ENCODE peak calls at places on chromosomes 16 and 17, in nine cellular contexts. One of them, this sample, is unnamed.

GRCh38 chr16:49855822-49856740 is at the start of gene ZNF423:
- DNase-seq in endothelial cell of umbilical vein: peak; percentile 18
- DNase-seq in adrenal gland: no peak
- DNase-seq in body of pancreas: peak; percentile 30
- DNase-seq in gastrocnemius medialis: peak; percentile 26
- DNase-seq in transverse colon: peak; percentile 35
- DNase-seq in IMR-90: no peak
- DNase-seq in tibial nerve: no peak
- DNase-seq in prostate gland: no peak
- DNase-seq in this sample: no peak

GRCh38 chr17:32664936-32665583 is 178.3 kb downstream of the CDK5R1 start:
- DNase-seq in endothelial cell of umbilical vein: no peak
- DNase-seq in adrenal gland: no peak
- DNase-seq in body of pancreas: no peak
- DNase-seq in gastrocnemius medialis: no peak
- DNase-seq in transverse colon: no peak
- DNase-seq in IMR-90: no peak
- DNase-seq in tibial nerve: no peak
- DNase-seq in prostate gland: no peak
- DNase-seq in this sample: no peak

GRCh38 chr17:77852666-77853207 is 105.8 kb upstream of the TNRC6C start:
- DNase-seq in endothelial cell of umbilical vein: no peak
- DNase-seq in adrenal gland: no peak
- DNase-seq in body of pancreas: no peak
- DNase-seq in gastrocnemius medialis: no peak
- DNase-seq in transverse colon: no peak
- DNase-seq in IMR-90: no peak
- DNase-seq in tibial nerve: no peak
- DNase-seq in prostate gland: no peak
- DNase-seq in this sample: no peak

GRCh38 chr17:7440823-7441174 is 1.5 kb downstream of the FGF11 start:
- DNase-seq in endothelial cell of umbilical vein: peak; percentile 22
- DNase-seq in adrenal gland: peak; percentile 86
- DNase-seq in body of pancreas: no peak
- DNase-seq in gastrocnemius medialis: peak; percentile 85
- DNase-seq in transverse colon: peak; percentile 28
- DNase-seq in IMR-90: no peak
- DNase-seq in tibial nerve: no peak
- DNase-seq in prostate gland: no peak
- DNase-seq in this sample: no peak

GRCh38 chr17:79473111-79473835 is 137.6 kb downstream of the RBFOX3 start:
- DNase-seq in endothelial cell of umbilical vein: no peak
- DNase-seq in adrenal gland: peak; percentile 59
- DNase-seq in body of pancreas: no peak
- DNase-seq in gastrocnemius medialis: no peak
- DNase-seq in transverse colon: no peak
- DNase-seq in IMR-90: no peak
- DNase-seq in tibial nerve: no peak
- DNase-seq in prostate gland: no peak
- DNase-seq in this sample: no peak

GRCh38 chr17:36183001-36183810 is 6.8 kb upstream of the TBC1D3B start:
- DNase-seq in endothelial cell of umbilical vein: no peak
- DNase-seq in adrenal gland: peak; percentile 62
- DNase-seq in body of pancreas: peak; percentile 71
- DNase-seq in gastrocnemius medialis: no peak
- DNase-seq in transverse colon: peak; percentile 68
- DNase-seq in IMR-90: peak; percentile 54
- DNase-seq in tibial nerve: no peak
- DNase-seq in prostate gland: peak; percentile 64
- DNase-seq in this sample: peak; percentile 97

GRCh38 chr16:50315346-50315997 is 49.1 kb downstream of the ADCY7 start:
- DNase-seq in endothelial cell of umbilical vein: no peak
- DNase-seq in adrenal gland: no peak
- DNase-seq in body of pancreas: no peak
- DNase-seq in gastrocnemius medialis: no peak
- DNase-seq in transverse colon: peak; percentile 5
- DNase-seq in IMR-90: no peak
- DNase-seq in tibial nerve: no peak
- DNase-seq in prostate gland: no peak
- DNase-seq in this sample: peak; percentile 83

GRCh38 chr17:49776864-49777263 is 11.6 kb upstream of the KAT7 start:
- DNase-seq in endothelial cell of umbilical vein: no peak
- DNase-seq in adrenal gland: no peak
- DNase-seq in body of pancreas: no peak
- DNase-seq in gastrocnemius medialis: no peak
- DNase-seq in transverse colon: no peak
- DNase-seq in IMR-90: no peak
- DNase-seq in tibial nerve: no peak
- DNase-seq in prostate gland: no peak
- DNase-seq in this sample: no peak

GRCh38 chr17:77208217-77208808 is 67.5 kb downstream of the SEC14L1 start:
- DNase-seq in endothelial cell of umbilical vein: peak; percentile 78
- DNase-seq in adrenal gland: peak; percentile 88
- DNase-seq in body of pancreas: peak; percentile 80
- DNase-seq in gastrocnemius medialis: peak; percentile 77
- DNase-seq in transverse colon: no peak
- DNase-seq in IMR-90: peak; percentile 59
- DNase-seq in tibial nerve: peak; percentile 35
- DNase-seq in prostate gland: peak; percentile 36
- DNase-seq in this sample: no peak

GRCh38 chr16:88770459-88771293 is 14.3 kb downstream of the PIEZO1 start:
- DNase-seq in endothelial cell of umbilical vein: peak; percentile 64
- DNase-seq in adrenal gland: peak; percentile 57
- DNase-seq in body of pancreas: peak; percentile 83
- DNase-seq in gastrocnemius medialis: no peak
- DNase-seq in transverse colon: peak; percentile 75
- DNase-seq in IMR-90: peak; percentile 87
- DNase-seq in tibial nerve: no peak
- DNase-seq in prostate gland: peak; percentile 70
- DNase-seq in this sample: no peak

GRCh38 chr17:74465378-74466110 is 890 bp upstream of the CD300A start:
- DNase-seq in endothelial cell of umbilical vein: no peak
- DNase-seq in adrenal gland: no peak
- DNase-seq in body of pancreas: no peak
- DNase-seq in gastrocnemius medialis: no peak
- DNase-seq in transverse colon: no peak
- DNase-seq in IMR-90: no peak
- DNase-seq in tibial nerve: no peak
- DNase-seq in prostate gland: no peak
- DNase-seq in this sample: no peak

GRCh38 chr16:81413245-81413990 is 31.2 kb upstream of the CMIP start:
- DNase-seq in endothelial cell of umbilical vein: no peak
- DNase-seq in adrenal gland: no peak
- DNase-seq in body of pancreas: no peak
- DNase-seq in gastrocnemius medialis: no peak
- DNase-seq in transverse colon: no peak
- DNase-seq in IMR-90: no peak
- DNase-seq in tibial nerve: no peak
- DNase-seq in prostate gland: no peak
- DNase-seq in this sample: no peak

DNA sequence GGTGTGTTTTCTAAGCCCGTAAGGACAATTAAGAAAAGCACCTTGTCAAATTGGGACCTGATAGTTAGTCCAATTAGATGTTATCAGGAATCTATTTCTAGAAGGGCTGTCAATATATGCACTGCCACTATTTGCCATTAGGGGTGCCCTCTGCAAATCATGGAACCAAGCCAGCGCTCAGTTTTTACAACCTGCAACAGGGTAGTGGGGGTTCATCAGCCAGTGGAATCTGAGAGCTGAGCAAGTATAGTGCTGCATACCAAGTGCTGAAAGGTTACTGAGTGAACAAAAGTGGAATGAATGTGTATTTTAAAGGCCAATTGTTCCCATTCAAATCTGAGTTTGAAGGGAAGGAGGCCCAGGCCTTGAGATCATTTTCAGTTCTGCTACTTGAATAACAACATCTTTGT is 10.4 kb downstream of the PRR11 start:
- DNase-seq in endothelial cell of umbilical vein: peak; percentile 80
- DNase-seq in adrenal gland: peak; percentile 30
- DNase-seq in body of pancreas: peak; percentile 29
- DNase-seq in gastrocnemius medialis: no peak
- DNase-seq in transverse colon: peak; percentile 41
- DNase-seq in IMR-90: peak; percentile 60
- DNase-seq in tibial nerve: peak; percentile 30
- DNase-seq in prostate gland: no peak
- DNase-seq in this sample: no peak
- TF ChIP-seq CTCF in endothelial cell of umbilical vein: peak; percentile 59
- TF ChIP-seq CTCF in adrenal gland: peak; percentile 41
- TF ChIP-seq CTCF in body of pancreas: no peak
- TF ChIP-seq CTCF in gastrocnemius medialis: peak; percentile 38
- TF ChIP-seq CTCF in transverse colon: peak; percentile 52
- TF ChIP-seq CTCF in IMR-90: peak; percentile 55
- TF ChIP-seq CTCF in tibial nerve: peak; percentile 53
- TF ChIP-seq CTCF in prostate gland: no peak
- TF ChIP-seq CTCF in this sample: no peak

GRCh38 chr17:81869221-81870154 is 1.6 kb downstream of the ARHGDIA start:
- DNase-seq in endothelial cell of umbilical vein: peak; percentile 39
- DNase-seq in adrenal gland: peak; percentile 31
- DNase-seq in body of pancreas: peak; percentile 60
- DNase-seq in gastrocnemius medialis: no peak
- DNase-seq in transverse colon: peak; percentile 42
- DNase-seq in IMR-90: no peak
- DNase-seq in tibial nerve: no peak
- DNase-seq in prostate gland: no peak
- DNase-seq in this sample: no peak
- H3K4me1 ChIP-seq in endothelial cell of umbilical vein: peaks cover 17% of the 10 kb centered on the region
- H3K4me1 ChIP-seq in adrenal gland: peaks cover 25% of the 10 kb centered on the region
- H3K4me1 ChIP-seq in body of pancreas: peaks cover 70% of the 10 kb centered on the region
- H3K4me1 ChIP-seq in gastrocnemius medialis: peaks cover 35% of the 10 kb centered on the region
- H3K4me1 ChIP-seq in transverse colon: peaks cover 72% of the 10 kb centered on the region
- H3K4me1 ChIP-seq in IMR-90: peaks cover 35% of the 10 kb centered on the region
- H3K4me1 ChIP-seq in tibial nerve: peaks cover 27% of the 10 kb centered on the region
- H3K4me1 ChIP-seq in prostate gland: peaks cover 21% of the 10 kb centered on the region
- H3K4me1 ChIP-seq in this sample: peaks cover 66% of the 10 kb centered on the region

DNA sequence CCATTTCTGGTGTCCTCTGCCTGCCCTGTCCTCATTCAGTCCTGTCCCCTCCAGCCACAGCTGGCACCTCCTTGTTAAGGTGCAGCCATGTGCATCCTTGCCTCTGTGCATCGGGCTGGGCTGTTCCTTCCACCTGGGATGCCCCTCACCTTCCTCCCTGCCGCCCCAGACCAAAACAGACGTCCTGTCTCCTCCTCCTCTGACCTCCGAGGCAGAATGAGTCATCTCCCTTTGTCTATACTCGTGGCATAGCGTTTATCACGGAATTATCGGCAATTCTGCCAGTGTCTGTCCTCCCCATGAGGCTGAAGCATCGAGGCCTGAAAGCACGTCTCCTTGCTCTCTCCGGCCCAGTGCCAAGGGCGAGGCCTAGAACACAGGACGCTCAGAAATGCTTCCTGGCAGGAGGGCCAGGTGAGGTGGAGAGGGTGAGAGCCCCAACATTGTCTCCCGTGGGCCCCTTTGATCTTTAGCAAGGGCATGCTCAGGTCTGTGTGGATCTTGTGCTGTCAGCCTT is 4.6 kb downstream of the RAI1 start:
- DNase-seq in endothelial cell of umbilical vein: peak; percentile 83
- DNase-seq in adrenal gland: peak; percentile 90
- DNase-seq in body of pancreas: peak; percentile 62
- DNase-seq in gastrocnemius medialis: no peak
- DNase-seq in transverse colon: peak; percentile 79
- DNase-seq in IMR-90: peak; percentile 91
- DNase-seq in tibial nerve: no peak
- DNase-seq in prostate gland: peak; percentile 81
- DNase-seq in this sample: no peak
- TF ChIP-seq POLR2A in endothelial cell of umbilical vein: no peak
- TF ChIP-seq POLR2A in adrenal gland: no peak
- TF ChIP-seq POLR2A in body of pancreas: no peak
- TF ChIP-seq POLR2A in gastrocnemius medialis: no peak
- TF ChIP-seq POLR2A in transverse colon: no peak
- TF ChIP-seq POLR2A in IMR-90: peak; percentile 95
- TF ChIP-seq POLR2A in tibial nerve: no peak
- TF ChIP-seq POLR2A in prostate gland: peak; percentile 59
- TF ChIP-seq POLR2A in this sample: no peak

DNA sequence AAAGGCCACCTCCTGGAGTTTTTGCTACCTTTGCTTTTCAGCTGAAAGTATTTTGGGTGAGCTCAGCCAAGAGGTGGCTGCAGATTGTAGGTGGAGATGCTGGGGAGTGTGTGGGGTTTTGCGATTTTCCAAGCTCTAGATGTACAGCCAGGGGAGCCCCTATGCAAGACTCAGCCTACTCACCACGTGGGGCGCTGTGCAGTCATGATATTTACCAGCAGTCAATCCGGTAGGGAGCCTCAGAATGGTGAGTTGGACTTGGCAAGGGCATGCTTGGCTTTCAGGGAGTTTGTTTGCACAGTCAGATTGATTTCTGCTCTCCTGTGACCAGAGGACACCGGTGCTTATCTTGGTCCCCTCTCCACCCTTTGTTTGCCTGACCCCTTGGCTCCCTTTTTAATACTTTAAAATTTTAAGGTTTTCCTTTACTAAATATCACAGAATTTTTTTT is 175.3 kb downstream of the UTP18 start:
- DNase-seq in endothelial cell of umbilical vein: peak; percentile 51
- DNase-seq in adrenal gland: peak; percentile 59
- DNase-seq in body of pancreas: peak; percentile 77
- DNase-seq in gastrocnemius medialis: no peak
- DNase-seq in transverse colon: peak; percentile 48
- DNase-seq in IMR-90: peak; percentile 4
- DNase-seq in tibial nerve: peak; percentile 17
- DNase-seq in prostate gland: peak; percentile 42
- DNase-seq in this sample: no peak
- TF ChIP-seq CTCF in endothelial cell of umbilical vein: peak; percentile 39
- TF ChIP-seq CTCF in adrenal gland: peak; percentile 16
- TF ChIP-seq CTCF in body of pancreas: peak; percentile 12
- TF ChIP-seq CTCF in gastrocnemius medialis: no peak
- TF ChIP-seq CTCF in transverse colon: no peak
- TF ChIP-seq CTCF in IMR-90: peak; percentile 14
- TF ChIP-seq CTCF in tibial nerve: no peak
- TF ChIP-seq CTCF in prostate gland: peak; percentile 14
- TF ChIP-seq CTCF in this sample: no peak

GRCh38 chr16:84511180-84511800 is 6.8 kb upstream of the MEAK7 start:
- DNase-seq in endothelial cell of umbilical vein: peak; percentile 87
- DNase-seq in adrenal gland: peak; percentile 87
- DNase-seq in body of pancreas: peak; percentile 79
- DNase-seq in gastrocnemius medialis: peak; percentile 69
- DNase-seq in transverse colon: peak; percentile 88
- DNase-seq in IMR-90: peak; percentile 86
- DNase-seq in tibial nerve: peak; percentile 90
- DNase-seq in prostate gland: peak; percentile 75
- DNase-seq in this sample: no peak
- H3K4me1 ChIP-seq in endothelial cell of umbilical vein: peaks cover 3% of the 10 kb centered on the region
- H3K4me1 ChIP-seq in adrenal gland: no peaks in the 10 kb centered on the region
- H3K4me1 ChIP-seq in body of pancreas: peaks cover 8% of the 10 kb centered on the region
- H3K4me1 ChIP-seq in gastrocnemius medialis: peaks cover 3% of the 10 kb centered on the region
- H3K4me1 ChIP-seq in transverse colon: peaks cover 7% of the 10 kb centered on the region
- H3K4me1 ChIP-seq in IMR-90: peaks cover 8% of the 10 kb centered on the region
- H3K4me1 ChIP-seq in tibial nerve: no peaks in the 10 kb centered on the region
- H3K4me1 ChIP-seq in prostate gland: no peaks in the 10 kb centered on the region
- H3K4me1 ChIP-seq in this sample: peaks cover 5% of the 10 kb centered on the region

GRCh38 chr16:71380831-71381230 is 22.3 kb downstream of the CALB2 start:
- DNase-seq in endothelial cell of umbilical vein: no peak
- DNase-seq in adrenal gland: no peak
- DNase-seq in body of pancreas: no peak
- DNase-seq in gastrocnemius medialis: no peak
- DNase-seq in transverse colon: no peak
- DNase-seq in IMR-90: no peak
- DNase-seq in tibial nerve: no peak
- DNase-seq in prostate gland: no peak
- DNase-seq in this sample: no peak
- TF ChIP-seq POLR2A in endothelial cell of umbilical vein: no peak
- TF ChIP-seq POLR2A in adrenal gland: no peak
- TF ChIP-seq POLR2A in body of pancreas: no peak
- TF ChIP-seq POLR2A in gastrocnemius medialis: no peak
- TF ChIP-seq POLR2A in transverse colon: no peak
- TF ChIP-seq POLR2A in IMR-90: no peak
- TF ChIP-seq POLR2A in tibial nerve: no peak
- TF ChIP-seq POLR2A in prostate gland: no peak
- TF ChIP-seq POLR2A in this sample: no peak

GRCh38 chr16:85396879-85397871 is 215.9 kb upstream of the GSE1 start:
- DNase-seq in endothelial cell of umbilical vein: no peak
- DNase-seq in adrenal gland: peak; percentile 5
- DNase-seq in body of pancreas: peak; percentile 18
- DNase-seq in gastrocnemius medialis: no peak
- DNase-seq in transverse colon: no peak
- DNase-seq in IMR-90: no peak
- DNase-seq in tibial nerve: no peak
- DNase-seq in prostate gland: no peak
- DNase-seq in this sample: no peak
- TF ChIP-seq CTCF in endothelial cell of umbilical vein: no peak
- TF ChIP-seq CTCF in adrenal gland: no peak
- TF ChIP-seq CTCF in body of pancreas: no peak
- TF ChIP-seq CTCF in gastrocnemius medialis: no peak
- TF ChIP-seq CTCF in transverse colon: peak; percentile 36
- TF ChIP-seq CTCF in IMR-90: no peak
- TF ChIP-seq CTCF in tibial nerve: no peak
- TF ChIP-seq CTCF in prostate gland: peak; percentile 32
- TF ChIP-seq CTCF in this sample: no peak